ENCODE peak calls at places on chromosomes 1 and 21, in nine cellular contexts. Q is AG09319; P is lower leg skin; W is stimulated activated CD4-positive, alpha-beta T cell treated with anti-CD3 and anti-CD28 coated beads, Interleukin-2, amount 100 ng/mL, for 24 hours; M is activated CD8-positive, alpha-beta memory T cell treated with anti-CD3 and anti-CD28 coated beads, Interleukin-2, amount 50 U/mL, for 48 hours; Z is KG1; S is myocyte; H is activated naive CD8-positive, alpha-beta T cell treated with anti-CD3 and anti-CD28 coated beads for 36 hours; U is cardiac fibroblast. L is an unnamed sample.
A peak's percentile ranks its signal among the peaks of the same experiment; 100 is the strongest.

GRCh38 chr21:15749868-15750174 is 20.0 kb downstream of the USP25 start:
- DNase-seq in U (no peak), M (no peak), S (no peak), P (no peak), Q (no peak), H (no peak), W (no peak), Z (no peak), L (no peak)

GRCh38 chr1:63797056-63797726 is 23.4 kb downstream of the ROR1 start:
- DNase-seq in P (no peak), S (peak; percentile 66), M (no peak), Z (no peak), W (no peak), H (no peak), Q (no peak), U (peak; percentile 20), L (no peak)

GRCh38 chr1:151887028-151887427 is 22.3 kb downstream of the THEM4 start:
- DNase-seq in Q (peak; percentile 24), Z (no peak), M (no peak), P (no peak), H (no peak), W (no peak), U (peak; percentile 94), S (peak; percentile 54), L (peak; percentile 77)

GRCh38 chr1:98331232-98331631 is 330.3 kb upstream of the SNX7 start:
- DNase-seq in S (no peak), U (peak; percentile 70), M (no peak), Q (no peak), Z (no peak), H (no peak), W (no peak), P (no peak), L (peak; percentile 32)

GRCh38 chr1:235838021-235838420 is 28.7 kb downstream of the LYST start:
- DNase-seq in U (no peak), P (no peak), H (no peak), Q (no peak), M (no peak), W (no peak), S (no peak), Z (no peak), L (no peak)

GRCh38 chr1:6686294-6686693 is 15.3 kb downstream of the DNAJC11 start:
- DNase-seq in Q (no peak), U (peak; percentile 26), Z (no peak), S (peak; percentile 26), M (no peak), W (no peak), P (no peak), H (no peak), L (no peak)

GRCh38 chr1:236794585-236795034 is 482 bp upstream of the MTR start:
- DNase-seq in U (no peak), P (no peak), Q (no peak), W (no peak), M (no peak), H (no peak), S (no peak), Z (no peak), L (no peak)

GRCh38 chr1:240122639-240123604 is 31.2 kb downstream of the FMN2 start:
- DNase-seq in P (no peak), S (peak; percentile 42), W (no peak), M (no peak), Q (no peak), Z (no peak), H (no peak), U (no peak), L (no peak)